ENCODE peak calls at places on chromosomes 12 and 14, in four cellular contexts. E is tibial nerve, M is breast epithelium, Q is glutamatergic neuron. N is an unnamed sample.

GRCh38 chr12:88308825-88309224 is 166.7 kb downstream of the TMTC3 start:
- DNase-seq in E (no peak), M (no peak), Q (no peak), N (no peak)

GRCh38 chr12:94851396-94852025 is 152.0 kb downstream of the NDUFA12 start:
- DNase-seq in E (no peak), M (no peak), Q (no peak), N (no peak)

GRCh38 chr14:54216827-54217226 is 180.0 kb upstream of the CDKN3 start:
- DNase-seq in E (no peak), M (no peak), Q (no peak), N (no peak)

GRCh38 chr12:92369643-92370042 is 224.0 kb upstream of the BTG1 start:
- DNase-seq in E (no peak), M (no peak), Q (no peak), N (no peak)

GRCh38 chr14:68314642-68315041 is 478.2 kb downstream of the ZFP36L1 start:
- DNase-seq in E (no peak), M (no peak), Q (no peak), N (no peak)

GRCh38 chr14:58131386-58131785 is 20.6 kb downstream of the ARMH4 start:
- DNase-seq in E (peak; percentile 21), M (no peak), Q (no peak), N (no peak)

GRCh38 chr12:7019043-7019569 is 830 bp upstream of the LPCAT3 start:
- DNase-seq in E (no peak), M (no peak), Q (no peak), N (peak; percentile 15)

GRCh38 chr14:90625445-90625844 is 190.8 kb downstream of the TTC7B start:
- DNase-seq in E (no peak), M (no peak), Q (no peak), N (no peak)

GRCh38 chr14:94029671-94030203 is 3.6 kb downstream of the OTUB2 start:
- DNase-seq in E (no peak), M (no peak), Q (no peak), N (no peak)

GRCh38 chr14:97943619-97944018 is 1146.4 kb downstream of the VRK1 start:
- DNase-seq in E (no peak), M (no peak), Q (no peak), N (no peak)

GRCh38 chr14:58428011-58428807 is 690 bp downstream of the KIAA0586 start:
- DNase-seq in E (peak; percentile 5), M (no peak), Q (no peak), N (peak; percentile 74)

GRCh38 chr14:90061849-90062794 is at the start of gene KCNK13:
- DNase-seq in E (no peak), M (no peak), Q (peak; percentile 48), N (peak; percentile 28)

GRCh38 chr14:61527325-61528100 is 167.8 kb upstream of the HIF1A start:
- DNase-seq in E (no peak), M (no peak), Q (no peak), N (no peak)

GRCh38 chr12:64825143-64826011 is 930 bp downstream of the TBC1D30 start:
- DNase-seq in E (no peak), M (no peak), Q (peak; percentile 42), N (no peak)

GRCh38 chr12:69600804-69601203 is 9.9 kb downstream of the LRRC10 start:
- DNase-seq in E (no peak), M (no peak), Q (no peak), N (no peak)

GRCh38 chr14:85852900-85853299 is 323.0 kb downstream of the FLRT2 start:
- DNase-seq in E (no peak), M (no peak), Q (no peak), N (no peak)

GRCh38 chr14:67567654-67568053 is 32.4 kb downstream of the PIGH start:
- DNase-seq in E (no peak), M (no peak), Q (no peak), N (no peak)

GRCh38 chr14:30058401-30058800 is 130.8 kb upstream of the PRKD1 start:
- DNase-seq in E (no peak), M (no peak), Q (no peak), N (no peak)

DNA sequence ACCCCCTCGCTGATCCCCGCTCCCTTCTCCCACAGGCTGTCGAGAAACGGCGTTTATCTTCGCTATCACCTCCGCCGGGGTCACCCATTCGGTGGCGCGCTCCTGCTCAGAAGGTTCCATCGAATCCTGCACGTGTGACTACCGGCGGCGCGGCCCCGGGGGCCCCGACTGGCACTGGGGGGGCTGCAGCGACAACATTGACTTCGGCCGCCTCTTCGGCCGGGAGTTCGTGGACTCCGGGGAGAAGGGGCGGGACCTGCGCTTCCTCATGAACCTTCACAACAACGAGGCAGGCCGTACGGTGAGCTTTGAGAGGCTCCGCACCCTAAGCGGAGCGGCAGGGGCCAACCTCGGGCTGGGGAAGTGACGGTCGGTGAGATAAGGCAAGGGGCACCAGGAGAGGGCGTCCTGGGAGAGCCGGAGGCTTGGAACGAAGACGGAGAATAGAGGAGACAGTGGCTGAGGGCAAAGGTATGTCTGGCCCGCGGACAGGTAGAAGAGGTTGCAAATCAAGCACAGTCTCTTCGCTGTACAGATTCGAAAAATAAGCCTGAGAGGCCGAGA is 2.3 kb downstream of the WNT1 start:
- DNase-seq in E (no peak), M (no peak), Q (no peak), N (no peak)
- TF ChIP-seq CTCF in E (no peak), M (no peak), Q (no peak), N (no peak)

DNA sequence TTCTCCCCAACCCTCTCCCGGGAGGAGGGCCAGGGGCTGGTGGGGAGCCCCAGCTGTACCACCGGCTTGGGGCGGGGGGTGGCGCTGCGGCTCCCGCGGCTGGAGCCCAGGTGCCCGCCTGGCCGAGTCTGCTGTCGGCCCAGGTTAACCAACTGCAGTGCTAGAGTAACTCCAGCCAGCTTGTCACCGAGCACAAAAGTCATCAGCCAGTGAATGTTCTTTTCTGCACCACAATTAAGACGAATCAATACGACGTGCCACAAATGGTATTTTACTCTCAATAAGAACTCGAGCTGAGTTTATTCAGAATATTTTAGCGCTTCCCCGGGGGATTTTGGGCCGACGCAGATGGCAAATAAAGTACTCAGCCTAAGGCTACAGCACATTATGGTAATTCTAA is 83.3 kb downstream of the BCL11B start:
- DNase-seq in E (no peak), M (no peak), Q (peak; percentile 63), N (peak; percentile 45)
- TF ChIP-seq CTCF in E (no peak), M (no peak), Q (peak; percentile 63), N (peak; percentile 52)

GRCh38 chr14:24243336-24243836 is 963 bp upstream of the TINF2 start:
- DNase-seq in E (no peak), M (no peak), Q (no peak), N (no peak)

GRCh38 chr14:24238123-24238522 is 4.3 kb downstream of the TINF2 start:
- DNase-seq in E (no peak), M (no peak), Q (no peak), N (no peak)

GRCh38 chr14:24238527-24239037 is 3.8 kb downstream of the TINF2 start:
- DNase-seq in E (no peak), M (no peak), Q (no peak), N (no peak)

GRCh38 chr14:24240110-24240918 is 2.1 kb downstream of the TINF2 start:
- DNase-seq in E (no peak), M (no peak), Q (no peak), N (no peak)

DNA sequence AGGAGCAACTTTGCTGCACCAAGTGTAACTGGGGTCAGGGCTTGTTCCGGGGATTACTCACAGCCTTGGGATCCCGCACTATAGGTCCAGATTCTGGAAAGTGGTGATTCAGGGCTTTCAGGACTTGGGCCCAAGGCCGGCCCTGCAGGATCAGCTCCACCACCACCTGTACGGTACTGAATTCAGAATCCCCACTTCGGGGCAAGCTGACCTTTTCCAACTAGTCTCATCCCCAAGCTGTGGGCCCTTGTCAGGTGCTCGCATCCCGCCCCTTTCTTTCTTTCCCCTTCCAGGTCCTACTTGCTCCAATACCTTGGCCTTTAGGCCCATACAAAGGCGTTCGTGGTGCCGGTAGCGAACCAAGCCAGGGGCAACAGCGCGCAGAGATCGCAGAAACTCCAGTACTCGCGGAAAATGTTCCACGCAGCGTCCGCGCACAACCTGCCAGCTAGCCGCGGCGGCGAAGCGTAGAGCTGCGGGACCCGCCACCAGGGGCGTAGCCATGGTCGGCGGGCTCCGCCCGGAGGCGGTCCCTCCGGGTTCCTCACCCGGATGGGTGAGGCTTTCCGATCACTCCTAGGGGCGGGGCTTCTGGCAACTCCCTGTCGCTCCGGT is 487 bp downstream of the TINF2 start:
- DNase-seq in E (peak; percentile 83), M (no peak), Q (peak; percentile 92), N (peak; percentile 96)
- TF ChIP-seq CTCF in E (peak; percentile 82), M (peak; percentile 73), Q (peak; percentile 74), N (peak; percentile 47)

GRCh38 chr14:104754213-104754851 is 1.4 kb downstream of the SIVA1 start:
- DNase-seq in E (no peak), M (no peak), Q (no peak), N (no peak)

GRCh38 chr14:104751539-104752337 is 1.2 kb upstream of the SIVA1 start:
- DNase-seq in E (no peak), M (no peak), Q (no peak), N (no peak)

GRCh38 chr14:104753528-104754212 is 723 bp downstream of the SIVA1 start:
- DNase-seq in E (no peak), M (no peak), Q (no peak), N (no peak)

GRCh38 chr14:104752338-104752734 is 611 bp upstream of the SIVA1 start:
- DNase-seq in E (no peak), M (no peak), Q (no peak), N (no peak)

DNA sequence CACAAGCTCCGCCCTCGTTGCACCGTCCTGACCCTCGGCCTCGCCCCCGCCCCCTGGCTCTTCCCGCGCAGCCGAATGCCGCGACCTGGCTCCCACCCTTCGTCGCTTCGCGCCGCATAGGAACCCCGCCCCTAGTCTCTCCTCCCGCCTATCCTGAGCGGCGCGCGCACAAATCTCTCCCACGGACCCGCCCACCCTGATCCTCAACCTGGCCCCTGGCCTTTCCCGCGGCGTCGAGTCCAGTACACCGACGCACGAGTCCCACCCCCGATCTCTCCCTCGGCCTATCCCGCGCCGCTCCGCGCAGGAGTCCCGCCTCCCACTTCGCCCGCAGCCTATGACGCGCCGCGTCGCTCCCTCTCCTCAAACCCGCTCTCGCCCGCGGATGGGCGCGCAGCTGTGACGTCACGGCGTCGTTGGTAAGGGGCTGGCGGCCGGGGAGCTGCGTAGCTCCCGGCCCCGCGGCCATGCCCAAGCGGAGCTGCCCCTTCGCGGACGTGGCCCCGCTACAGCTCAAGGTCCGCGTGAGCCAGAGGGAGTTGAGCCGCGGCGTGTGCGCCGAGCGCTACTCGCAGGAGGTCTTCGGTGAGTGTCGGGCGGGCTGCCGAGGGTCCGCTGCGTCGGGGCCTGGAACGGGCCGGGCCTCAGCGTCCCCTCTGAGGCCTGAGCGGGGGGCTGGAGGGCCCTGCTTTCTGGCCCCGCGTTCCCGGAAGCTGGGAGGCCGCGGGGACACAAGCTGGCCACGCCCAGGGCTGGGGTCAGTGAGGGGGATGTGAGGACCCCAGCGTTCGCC is at the start of gene SIVA1:
- DNase-seq in E (peak; percentile 99), M (peak; percentile 99), Q (peak; percentile 100), N (peak; percentile 100)
- TF ChIP-seq CTCF in E (peak; percentile 36), M (no peak), Q (no peak), N (no peak)

GRCh38 chr14:24365600-24366374 is 2.2 kb upstream of the NFATC4 start:
- DNase-seq in E (peak; percentile 82), M (peak; percentile 85), Q (peak; percentile 89), N (peak; percentile 77)
- TF ChIP-seq CTCF in E (peak; percentile 96), M (peak; percentile 76), Q (peak; percentile 79), N (peak; percentile 65)

GRCh38 chr14:69519701-69520100 is 35.2 kb downstream of the PLEKHD1 start:
- DNase-seq in E (no peak), M (no peak), Q (no peak), N (no peak)
- TF ChIP-seq CTCF in E (no peak), M (no peak), Q (no peak), N (no peak)

N was measured in A673.